ENCODE peak calls at places on chromosomes 13 and 19, in five cellular contexts. X is left ventricle myocardium inferior, L is neural progenitor cell, M is NCI-H1092, U is B cell. R is an unnamed sample.

GRCh38 chr13:47798906-47799305 is 202.2 kb downstream of the SUCLA2 start:
- DNase-seq in U (no peak), L (no peak), M (no peak), X (no peak), R (no peak)

GRCh38 chr19:18292810-18293641 is 11.6 kb upstream of the JUND start:
- DNase-seq in L (peak), U (peak), M (no peak), X (peak), R (peak)

GRCh38 chr19:19591133-19591825 is 27.2 kb downstream of the PBX4 start:
- DNase-seq in M (no peak), X (no peak), U (peak), L (peak), R (no peak)

GRCh38 chr13:73714522-73714921 is 419.7 kb downstream of the KLF12 start:
- DNase-seq in M (no peak), L (no peak), U (no peak), X (no peak), R (no peak)

GRCh38 chr13:85519363-85519762 is 279.9 kb downstream of the SLITRK6 start:
- DNase-seq in L (no peak), X (no peak), U (no peak), M (no peak), R (no peak)

GRCh38 chr13:76729690-76730089 is 156.5 kb downstream of the KCTD12 start:
- DNase-seq in L (no peak), M (no peak), U (no peak), X (no peak), R (no peak)

GRCh38 chr13:45861352-45861751 is 9.8 kb upstream of the SIAH3 start:
- DNase-seq in U (no peak), M (no peak), X (no peak), L (no peak), R (no peak)

GRCh38 chr13:98103942-98104880 is 38.7 kb upstream of the FARP1 start:
- DNase-seq in L (no peak), X (no peak), U (no peak), M (no peak), R (no peak)

GRCh38 chr13:22412452-22412851 is 741.6 kb downstream of the FGF9 start:
- DNase-seq in U (no peak), L (no peak), X (no peak), M (no peak), R (no peak)

GRCh38 chr13:113489171-113489548 is 1.4 kb downstream of the DCUN1D2 start:
- DNase-seq in L (peak), X (no peak), U (no peak), M (no peak), R (no peak)

GRCh38 chr19:4638330-4638729 is 986 bp upstream of the TNFAIP8L1 start:
- DNase-seq in X (peak), M (no peak), U (peak), L (no peak), R (no peak)

GRCh38 chr13:40798380-40798779 is 9.0 kb downstream of the SLC25A15 start:
- DNase-seq in U (no peak), L (no peak), M (no peak), X (no peak), R (no peak)

GRCh38 chr19:1766800-1767352 is 13.6 kb downstream of the ONECUT3 start:
- DNase-seq in M (no peak), L (no peak), U (no peak), X (no peak), R (no peak)

GRCh38 chr13:26401578-26402021 is 147.7 kb downstream of the CDK8 start:
- DNase-seq in M (no peak), U (no peak), L (no peak), X (no peak), R (no peak)

GRCh38 chr19:56161534-56161933 is 14.3 kb upstream of the GALP start:
- DNase-seq in M (no peak), X (no peak), L (no peak), U (no peak), R (no peak)

GRCh38 chr13:110546389-110546788 is 15.1 kb downstream of the RAB20 start:
- DNase-seq in X (no peak), M (no peak), U (no peak), L (no peak), R (no peak)

GRCh38 chr13:106047859-106048258 is 487.6 kb downstream of the EFNB2 start:
- DNase-seq in X (no peak), U (no peak), L (no peak), M (no peak), R (no peak)

GRCh38 chr19:17296278-17296677 is 6.9 kb downstream of the ABHD8 start:
- DNase-seq in L (no peak), X (no peak), M (no peak), U (no peak), R (no peak)

GRCh38 chr19:11482384-11483050 is 1.7 kb upstream of the ELAVL3 start:
- DNase-seq in M (peak), L (peak), X (peak), U (peak), R (peak)

GRCh38 chr13:91576590-91576989 is 178.2 kb downstream of the GPC5 start:
- DNase-seq in L (peak), M (no peak), U (no peak), X (no peak), R (peak)

GRCh38 chr13:64591981-64592380 is 2638.2 kb downstream of the PCDH9 start:
- DNase-seq in U (no peak), X (no peak), M (no peak), L (no peak), R (no peak)

GRCh38 chr19:10553943-10554381 is 10.3 kb downstream of the ATG4D start:
- DNase-seq in U (peak), M (no peak), X (no peak), L (no peak), R (peak)

GRCh38 chr19:1026189-1027019 is at the start of gene CNN2:
- DNase-seq in L (peak), X (peak), M (no peak), U (peak), R (peak)

GRCh38 chr13:95533545-95534135 is 18.9 kb upstream of the CLDN10 start:
- DNase-seq in M (no peak), L (peak), U (no peak), X (no peak), R (no peak)

GRCh38 chr13:51764184-51765141 is 39.5 kb downstream of the DHRS12 start:
- DNase-seq in M (no peak), U (peak), L (no peak), X (peak), R (no peak)

GRCh38 chr13:69204620-69205019 is 903.0 kb upstream of the ATXN8OS start:
- DNase-seq in M (no peak), L (no peak), X (no peak), U (no peak), R (no peak)